ENCODE peak calls at places on chromosome 3, in seven cellular contexts. One of them, this sample, is unnamed.

GRCh38 chr3:112002458-112002971 is 3.8 kb downstream of the TAGLN3 start:
- DNase-seq in upper lobe of right lung: no peak
- DNase-seq in right atrium auricular region: no peak
- DNase-seq in AG04450: no peak
- DNase-seq in epithelial cell of esophagus: peak; percentile 91
- DNase-seq in foreskin fibroblast: peak; percentile 40
- DNase-seq in IMR-90: peak; percentile 81
- DNase-seq in this sample: peak; percentile 72

GRCh38 chr3:14358426-14359211 is 43.8 kb upstream of the SLC6A6 start:
- DNase-seq in upper lobe of right lung: no peak
- DNase-seq in AG04450: peak; percentile 43
- DNase-seq in IMR-90: peak; percentile 75
- DNase-seq in right atrium auricular region: peak; percentile 68
- DNase-seq in epithelial cell of esophagus: peak; percentile 40
- DNase-seq in foreskin fibroblast: peak; percentile 59
- DNase-seq in this sample: peak; percentile 47

GRCh38 chr3:123334056-123334455 is 114.8 kb downstream of the ADCY5 start:
- DNase-seq in IMR-90: no peak
- DNase-seq in foreskin fibroblast: no peak
- DNase-seq in epithelial cell of esophagus: no peak
- DNase-seq in upper lobe of right lung: peak; percentile 10
- DNase-seq in right atrium auricular region: no peak
- DNase-seq in AG04450: no peak
- DNase-seq in this sample: no peak

GRCh38 chr3:8712045-8712870 is 21.3 kb upstream of the CAV3 start:
- DNase-seq in upper lobe of right lung: no peak
- DNase-seq in foreskin fibroblast: peak; percentile 80
- DNase-seq in epithelial cell of esophagus: peak; percentile 60
- DNase-seq in IMR-90: peak; percentile 34
- DNase-seq in right atrium auricular region: no peak
- DNase-seq in AG04450: no peak
- DNase-seq in this sample: peak; percentile 61

GRCh38 chr3:16768956-16769355 is 115.8 kb upstream of the PLCL2 start:
- DNase-seq in upper lobe of right lung: no peak
- DNase-seq in right atrium auricular region: no peak
- DNase-seq in IMR-90: no peak
- DNase-seq in foreskin fibroblast: peak; percentile 10
- DNase-seq in AG04450: no peak
- DNase-seq in epithelial cell of esophagus: no peak
- DNase-seq in this sample: no peak

GRCh38 chr3:126009181-126009580 is 40.2 kb downstream of the ROPN1B start:
- DNase-seq in foreskin fibroblast: no peak
- DNase-seq in epithelial cell of esophagus: no peak
- DNase-seq in IMR-90: no peak
- DNase-seq in AG04450: no peak
- DNase-seq in upper lobe of right lung: no peak
- DNase-seq in right atrium auricular region: no peak
- DNase-seq in this sample: no peak

GRCh38 chr3:141109761-141110160 is 58.6 kb downstream of the SPSB4 start:
- DNase-seq in IMR-90: no peak
- DNase-seq in foreskin fibroblast: no peak
- DNase-seq in upper lobe of right lung: no peak
- DNase-seq in epithelial cell of esophagus: no peak
- DNase-seq in AG04450: no peak
- DNase-seq in right atrium auricular region: peak; percentile 56
- DNase-seq in this sample: no peak

GRCh38 chr3:134795776-134796312 is 784 bp downstream of the EPHB1 start:
- DNase-seq in upper lobe of right lung: no peak
- DNase-seq in IMR-90: peak; percentile 8
- DNase-seq in epithelial cell of esophagus: peak; percentile 18
- DNase-seq in AG04450: no peak
- DNase-seq in foreskin fibroblast: peak; percentile 59
- DNase-seq in right atrium auricular region: no peak
- DNase-seq in this sample: peak; percentile 21

GRCh38 chr3:124791639-124792111 is 61.4 kb downstream of the UMPS start:
- DNase-seq in AG04450: peak; percentile 91
- DNase-seq in right atrium auricular region: no peak
- DNase-seq in upper lobe of right lung: no peak
- DNase-seq in epithelial cell of esophagus: peak; percentile 43
- DNase-seq in foreskin fibroblast: peak; percentile 96
- DNase-seq in IMR-90: peak; percentile 95
- DNase-seq in this sample: peak; percentile 99

GRCh38 chr3:40613306-40613705 is 88.5 kb downstream of the ZNF621 start:
- DNase-seq in AG04450: no peak
- DNase-seq in right atrium auricular region: no peak
- DNase-seq in epithelial cell of esophagus: no peak
- DNase-seq in foreskin fibroblast: no peak
- DNase-seq in upper lobe of right lung: no peak
- DNase-seq in IMR-90: no peak
- DNase-seq in this sample: no peak

GRCh38 chr3:31066999-31067398 is 172.5 kb upstream of the GADL1 start:
- DNase-seq in foreskin fibroblast: peak; percentile 96
- DNase-seq in AG04450: peak; percentile 89
- DNase-seq in epithelial cell of esophagus: peak; percentile 98
- DNase-seq in upper lobe of right lung: no peak
- DNase-seq in right atrium auricular region: peak; percentile 62
- DNase-seq in IMR-90: peak; percentile 97
- DNase-seq in this sample: peak; percentile 99

GRCh38 chr3:129399895-129400357 is 28.5 kb downstream of the EFCAB12 start:
- DNase-seq in epithelial cell of esophagus: no peak
- DNase-seq in AG04450: no peak
- DNase-seq in foreskin fibroblast: no peak
- DNase-seq in right atrium auricular region: no peak
- DNase-seq in upper lobe of right lung: no peak
- DNase-seq in IMR-90: no peak
- DNase-seq in this sample: peak; percentile 41

GRCh38 chr3:66597316-66597863 is 96.6 kb upstream of the LRIG1 start:
- DNase-seq in upper lobe of right lung: no peak
- DNase-seq in epithelial cell of esophagus: no peak
- DNase-seq in right atrium auricular region: no peak
- DNase-seq in foreskin fibroblast: no peak
- DNase-seq in AG04450: no peak
- DNase-seq in IMR-90: no peak
- DNase-seq in this sample: no peak

GRCh38 chr3:23002846-23003800 is 200.0 kb upstream of the UBE2E2 start:
- DNase-seq in epithelial cell of esophagus: peak; percentile 54
- DNase-seq in right atrium auricular region: no peak
- DNase-seq in AG04450: no peak
- DNase-seq in foreskin fibroblast: peak; percentile 26
- DNase-seq in upper lobe of right lung: no peak
- DNase-seq in IMR-90: peak; percentile 36
- DNase-seq in this sample: peak; percentile 45

GRCh38 chr3:103169289-103169688 is 734.5 kb downstream of the ZPLD1 start:
- DNase-seq in upper lobe of right lung: no peak
- DNase-seq in foreskin fibroblast: no peak
- DNase-seq in epithelial cell of esophagus: peak; percentile 18
- DNase-seq in right atrium auricular region: no peak
- DNase-seq in AG04450: no peak
- DNase-seq in IMR-90: no peak
- DNase-seq in this sample: no peak

GRCh38 chr3:124816206-124816605 is 71.0 kb downstream of the ITGB5 start:
- DNase-seq in IMR-90: no peak
- DNase-seq in upper lobe of right lung: no peak
- DNase-seq in foreskin fibroblast: no peak
- DNase-seq in right atrium auricular region: no peak
- DNase-seq in AG04450: no peak
- DNase-seq in epithelial cell of esophagus: peak; percentile 67
- DNase-seq in this sample: no peak

GRCh38 chr3:128800241-128801187 is 74.5 kb downstream of the RAB7A start:
- DNase-seq in IMR-90: no peak
- DNase-seq in AG04450: no peak
- DNase-seq in upper lobe of right lung: no peak
- DNase-seq in epithelial cell of esophagus: no peak
- DNase-seq in right atrium auricular region: no peak
- DNase-seq in foreskin fibroblast: no peak
- DNase-seq in this sample: no peak

DNA sequence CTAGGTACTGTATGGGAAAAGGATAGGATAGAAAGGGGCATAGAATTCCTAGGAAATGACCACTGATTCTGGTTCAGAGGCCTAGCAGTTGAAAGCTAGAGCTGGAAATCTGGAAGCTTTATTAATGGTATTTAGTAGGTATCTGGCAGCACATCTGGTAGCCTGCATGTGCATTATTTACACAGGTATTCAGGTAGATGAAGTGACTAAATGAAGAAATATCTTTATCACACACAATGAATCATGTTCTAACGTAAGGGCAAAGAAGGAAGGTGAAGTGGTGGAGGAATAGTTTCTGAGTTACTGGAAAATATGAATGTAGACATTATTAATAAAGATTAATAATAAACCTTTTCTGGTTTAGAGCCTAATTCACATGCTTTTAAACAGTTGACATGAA is 119.9 kb downstream of the MBNL1 start:
- DNase-seq in IMR-90: no peak
- DNase-seq in upper lobe of right lung: no peak
- DNase-seq in epithelial cell of esophagus: peak; percentile 86
- DNase-seq in foreskin fibroblast: no peak
- DNase-seq in AG04450: no peak
- DNase-seq in right atrium auricular region: no peak
- DNase-seq in this sample: no peak
- H3K4me3 ChIP-seq in IMR-90: no peak overlapping the region
- H3K4me3 ChIP-seq in upper lobe of right lung: no peak overlapping the region
- H3K4me3 ChIP-seq in epithelial cell of esophagus: no peak overlapping the region
- H3K4me3 ChIP-seq in foreskin fibroblast: no peak overlapping the region
- H3K4me3 ChIP-seq in AG04450: no peak overlapping the region
- H3K4me3 ChIP-seq in right atrium auricular region: no peak overlapping the region
- H3K4me3 ChIP-seq in this sample: no peak overlapping the region

DNA sequence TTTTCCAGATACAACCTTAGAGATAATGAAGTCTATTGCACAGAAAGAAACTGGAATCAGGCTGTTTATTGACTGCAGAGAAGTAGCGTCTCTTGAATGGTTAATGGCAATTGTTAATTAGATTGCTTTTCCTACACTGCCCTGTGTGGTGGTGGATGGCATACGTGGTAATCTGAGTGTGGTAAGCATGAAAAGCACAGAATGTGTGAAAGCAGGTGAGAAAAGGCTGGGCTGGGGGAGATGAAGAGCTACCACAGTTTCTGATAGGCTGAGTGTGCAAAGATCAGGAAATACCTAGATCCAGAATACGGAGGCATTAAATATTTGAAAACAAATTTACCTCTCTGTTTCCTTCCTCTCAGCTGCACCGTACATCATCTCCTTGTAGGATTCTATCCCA is 486.3 kb upstream of the TBL1XR1 start:
- DNase-seq in epithelial cell of esophagus: no peak
- DNase-seq in foreskin fibroblast: no peak
- DNase-seq in right atrium auricular region: no peak
- DNase-seq in IMR-90: no peak
- DNase-seq in upper lobe of right lung: no peak
- DNase-seq in AG04450: no peak
- DNase-seq in this sample: no peak
- TF ChIP-seq CTCF in epithelial cell of esophagus: no peak
- TF ChIP-seq CTCF in foreskin fibroblast: no peak
- TF ChIP-seq CTCF in right atrium auricular region: no peak
- TF ChIP-seq CTCF in IMR-90: no peak
- TF ChIP-seq CTCF in upper lobe of right lung: no peak
- TF ChIP-seq CTCF in AG04450: no peak
- TF ChIP-seq CTCF in this sample: no peak

GRCh38 chr3:48595526-48596121 is 495 bp upstream of the COL7A1 start:
- DNase-seq in upper lobe of right lung: no peak
- DNase-seq in IMR-90: peak; percentile 86
- DNase-seq in epithelial cell of esophagus: peak; percentile 96
- DNase-seq in AG04450: peak; percentile 48
- DNase-seq in foreskin fibroblast: peak; percentile 98
- DNase-seq in right atrium auricular region: peak; percentile 71
- DNase-seq in this sample: peak; percentile 90

GRCh38 chr3:48595075-48595525 is at the start of gene COL7A1:
- DNase-seq in IMR-90: no peak
- DNase-seq in right atrium auricular region: no peak
- DNase-seq in upper lobe of right lung: no peak
- DNase-seq in epithelial cell of esophagus: peak; percentile 77
- DNase-seq in foreskin fibroblast: peak; percentile 70
- DNase-seq in AG04450: no peak
- DNase-seq in this sample: no peak

GRCh38 chr3:48596157-48596556 is 1.0 kb upstream of the COL7A1 start:
- DNase-seq in foreskin fibroblast: peak; percentile 33
- DNase-seq in AG04450: no peak
- DNase-seq in epithelial cell of esophagus: no peak
- DNase-seq in upper lobe of right lung: no peak
- DNase-seq in IMR-90: no peak
- DNase-seq in right atrium auricular region: no peak
- DNase-seq in this sample: no peak

GRCh38 chr3:48593337-48593736 is 1.8 kb downstream of the COL7A1 start:
- DNase-seq in foreskin fibroblast: no peak
- DNase-seq in upper lobe of right lung: no peak
- DNase-seq in epithelial cell of esophagus: no peak
- DNase-seq in IMR-90: no peak
- DNase-seq in AG04450: no peak
- DNase-seq in right atrium auricular region: no peak
- DNase-seq in this sample: no peak

DNA sequence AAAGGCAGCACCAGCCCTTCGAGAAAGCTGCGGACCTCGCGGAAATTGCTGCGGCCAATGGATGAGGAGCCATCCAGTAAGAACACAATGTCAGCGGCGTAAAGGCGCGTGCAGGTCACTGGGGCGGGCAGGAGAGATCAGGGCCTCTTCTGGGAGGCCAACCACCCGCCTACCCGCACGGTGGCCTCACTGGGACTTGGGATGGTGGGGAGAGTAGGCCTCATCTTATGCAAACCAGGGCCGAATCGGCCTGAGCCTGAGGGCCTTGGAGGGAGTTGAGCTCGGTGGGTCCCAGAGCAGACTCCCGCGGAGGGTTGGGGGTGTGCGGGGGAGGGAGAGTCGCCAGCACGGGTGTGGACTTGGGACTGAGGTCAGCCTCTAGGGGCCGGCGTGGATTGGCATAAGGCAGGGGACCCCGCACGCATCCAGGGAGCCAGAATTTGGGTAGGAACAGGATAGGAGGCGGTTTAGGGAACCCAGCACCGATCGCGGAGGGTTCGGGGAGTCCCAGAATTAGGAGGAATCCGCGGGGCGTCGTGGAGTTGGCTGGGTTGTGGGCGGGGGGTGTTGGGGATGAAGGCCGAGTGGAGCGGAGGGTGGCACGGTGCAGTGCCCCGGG is 589 bp downstream of the COL7A1 start:
- DNase-seq in foreskin fibroblast: peak; percentile 82
- DNase-seq in IMR-90: peak; percentile 19
- DNase-seq in AG04450: no peak
- DNase-seq in epithelial cell of esophagus: peak; percentile 37
- DNase-seq in upper lobe of right lung: no peak
- DNase-seq in right atrium auricular region: no peak
- DNase-seq in this sample: peak; percentile 20
- H3K4me3 ChIP-seq in foreskin fibroblast: peak overlapping the region; percentile 62
- H3K4me3 ChIP-seq in IMR-90: peak overlapping the region; percentile 52
- H3K4me3 ChIP-seq in AG04450: peak overlapping the region; percentile 65
- H3K4me3 ChIP-seq in epithelial cell of esophagus: peak overlapping the region; percentile 77
- H3K4me3 ChIP-seq in upper lobe of right lung: no peak overlapping the region
- H3K4me3 ChIP-seq in right atrium auricular region: peak overlapping the region; percentile 46
- H3K4me3 ChIP-seq in this sample: peak overlapping the region; percentile 47

DNA sequence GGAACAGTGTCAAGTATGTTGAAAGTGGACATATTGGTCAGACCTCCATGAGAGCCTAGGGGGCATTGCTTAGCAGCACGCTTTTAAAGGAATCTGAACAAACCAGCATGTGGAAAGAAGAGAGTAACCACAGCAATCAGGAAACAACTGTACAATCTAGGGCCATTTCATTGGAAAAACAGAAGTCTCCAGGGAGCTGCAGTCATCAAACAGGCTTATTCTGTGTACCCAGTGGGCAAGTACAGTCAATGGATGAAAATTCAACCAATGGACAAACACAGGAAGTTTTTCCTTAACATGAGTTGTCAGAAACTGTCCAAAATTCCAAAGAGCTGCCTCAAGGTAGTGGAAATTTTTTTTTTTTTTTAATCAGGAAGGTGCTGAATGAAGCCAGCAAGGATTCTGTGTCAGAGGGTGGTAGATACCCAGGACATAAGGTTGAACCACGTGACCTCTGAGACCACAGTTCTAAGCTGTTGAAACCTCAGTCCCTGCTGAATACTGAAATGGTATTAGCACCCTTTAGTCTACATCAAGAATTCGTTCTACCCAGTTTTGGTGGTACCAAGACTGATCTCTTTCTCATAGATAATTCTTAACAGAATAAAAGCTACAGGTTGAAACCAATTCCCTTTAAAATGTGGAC is 4.4 kb upstream of the DLG1 start:
- DNase-seq in right atrium auricular region: no peak
- DNase-seq in upper lobe of right lung: no peak
- DNase-seq in IMR-90: peak; percentile 52
- DNase-seq in epithelial cell of esophagus: peak; percentile 83
- DNase-seq in foreskin fibroblast: peak; percentile 71
- DNase-seq in AG04450: no peak
- DNase-seq in this sample: peak; percentile 87
- TF ChIP-seq CTCF in right atrium auricular region: no peak
- TF ChIP-seq CTCF in upper lobe of right lung: no peak
- TF ChIP-seq CTCF in IMR-90: no peak
- TF ChIP-seq CTCF in epithelial cell of esophagus: no peak
- TF ChIP-seq CTCF in foreskin fibroblast: no peak
- TF ChIP-seq CTCF in AG04450: no peak
- TF ChIP-seq CTCF in this sample: no peak